ENCODE peak calls at places on chromosomes 5 and 9, in seven cellular contexts. V, I, B, S, H, U and G are unnamed samples. For H4K20me1, the result is how much of the 10 kb centered on the place peaks cover.

GRCh38 chr5:44294492-44294891 is 94.7 kb downstream of the FGF10 start:
- DNase-seq in I (no peak), H (no peak), B (no peak), S (no peak), U (no peak), V (peak), G (no peak)

GRCh38 chr9:125631391-125632085 is 75.5 kb downstream of the MAPKAP1 start:
- DNase-seq in V (peak), S (peak), U (peak), B (peak), I (peak), H (peak), G (peak)

GRCh38 chr9:92506184-92506857 is 24.0 kb upstream of the ASPN start:
- DNase-seq in V (peak), B (no peak), U (no peak), H (peak), S (no peak), I (no peak), G (no peak)

GRCh38 chr5:31944683-31945445 is 229.3 kb downstream of the GOLPH3 start:
- DNase-seq in S (no peak), I (no peak), V (no peak), U (no peak), B (peak), H (no peak), G (no peak)

GRCh38 chr9:14203366-14204056 is 110.4 kb downstream of the NFIB start:
- DNase-seq in H (peak), U (no peak), I (no peak), V (peak), B (peak), S (no peak), G (no peak)

GRCh38 chr5:110734101-110734500 is 4.7 kb upstream of the SLC25A46 start:
- DNase-seq in H (no peak), U (no peak), V (no peak), B (no peak), S (no peak), I (no peak), G (no peak)

GRCh38 chr5:82619097-82619496 is 340.9 kb upstream of the RPS23 start:
- DNase-seq in H (no peak), U (no peak), B (no peak), I (no peak), V (no peak), S (no peak), G (no peak)

GRCh38 chr5:1733369-1733768 is 66.3 kb downstream of the MRPL36 start:
- DNase-seq in U (no peak), B (peak), V (no peak), S (no peak), H (no peak), I (no peak), G (no peak)

GRCh38 chr5:80438739-80439138 is 30.9 kb downstream of the ZFYVE16 start:
- DNase-seq in S (no peak), U (no peak), H (no peak), I (no peak), B (no peak), V (no peak), G (no peak)

GRCh38 chr9:133609311-133610098 is at the start of gene FAM163B:
- DNase-seq in H (peak), V (peak), B (peak), I (peak), U (peak), S (no peak), G (no peak)

GRCh38 chr5:160508780-160509361 is 87.2 kb downstream of the PTTG1 start:
- DNase-seq in S (peak), I (peak), B (peak), H (peak), V (peak), U (peak), G (peak)

GRCh38 chr9:83599071-83599470 is 23.9 kb upstream of the IDNK start:
- DNase-seq in B (peak), V (no peak), H (no peak), I (no peak), U (no peak), S (no peak), G (no peak)

GRCh38 chr9:88829276-88829675 is 162.0 kb upstream of the S1PR3 start:
- DNase-seq in B (no peak), V (no peak), U (no peak), S (no peak), I (no peak), H (no peak), G (no peak)

GRCh38 chr5:39526914-39527477 is 102.2 kb upstream of the DAB2 start:
- DNase-seq in V (peak), U (peak), I (peak), S (no peak), H (peak), B (no peak), G (no peak)

GRCh38 chr5:135398160-135398854 is 724 bp downstream of the MACROH2A1 start:
- DNase-seq in U (peak), I (peak), V (peak), H (peak), S (peak), B (peak), G (peak)

GRCh38 chr9:88641471-88642240 is 106.7 kb downstream of the NXNL2 start:
- DNase-seq in H (no peak), U (no peak), B (no peak), I (no peak), S (no peak), V (peak), G (no peak)

GRCh38 chr9:120017971-120018370 is 562.0 kb downstream of the CDK5RAP2 start:
- DNase-seq in S (no peak), I (no peak), V (no peak), B (no peak), H (no peak), U (no peak), G (no peak)

GRCh38 chr5:80463269-80463668 is 24.6 kb upstream of the FAM151B start:
- DNase-seq in H (no peak), V (no peak), U (no peak), S (no peak), I (no peak), B (no peak), G (no peak)

GRCh38 chr5:14501353-14502162 is 80.0 kb upstream of the OTULINL start:
- DNase-seq in V (peak), I (no peak), H (no peak), B (no peak), U (no peak), S (no peak), G (no peak)

GRCh38 chr9:92947268-92948031 is at the start of gene FGD3:
- DNase-seq in H (peak), S (no peak), B (peak), U (peak), V (peak), I (peak), G (no peak)

GRCh38 chr5:58922392-58923171 is 339.7 kb downstream of the RAB3C start:
- DNase-seq in B (no peak), V (peak), S (no peak), U (no peak), H (no peak), I (no peak), G (no peak)

GRCh38 chr9:122201641-122202040 is 27.1 kb downstream of the LHX6 start:
- DNase-seq in B (no peak), S (no peak), U (no peak), V (peak), H (no peak), I (no peak), G (no peak)

GRCh38 chr5:67478337-67478736 is 281.7 kb upstream of the CD180 start:
- DNase-seq in H (no peak), B (no peak), V (no peak), I (no peak), U (no peak), S (no peak), G (no peak)

GRCh38 chr9:129885018-129885669 is 49.9 kb downstream of the USP20 start:
- DNase-seq in V (peak), I (peak), H (no peak), B (no peak), U (peak), S (peak), G (peak)

GRCh38 chr9:136511670-136512592 is 29.1 kb upstream of the SEC16A start:
- DNase-seq in U (no peak), S (no peak), B (no peak), V (no peak), H (no peak), I (no peak), G (no peak)

GRCh38 chr5:130616161-130616560 is 548.9 kb downstream of the HINT1 start:
- DNase-seq in I (no peak), B (no peak), H (no peak), S (no peak), U (no peak), V (no peak), G (no peak)

GRCh38 chr5:116360008-116360853 is 214.4 kb downstream of the SEMA6A start:
- DNase-seq in B (peak), U (no peak), I (no peak), S (no peak), H (peak), V (no peak), G (peak)

GRCh38 chr5:16889203-16889971 is 46.7 kb downstream of the MYO10 start:
- DNase-seq in V (peak), U (peak), H (no peak), I (peak), S (no peak), B (no peak), G (no peak)

GRCh38 chr9:98819231-98819630 is 11.8 kb downstream of the GALNT12 start:
- DNase-seq in B (no peak), H (no peak), U (no peak), S (no peak), I (no peak), V (no peak), G (no peak)

GRCh38 chr9:127893392-127893791 is 6.0 kb downstream of the ST6GALNAC6 start:
- DNase-seq in B (no peak), I (no peak), S (no peak), V (no peak), H (no peak), U (no peak), G (no peak)

GRCh38 chr9:109683521-109683920 is 96.5 kb upstream of the PALM2AKAP2 start:
- DNase-seq in U (no peak), I (no peak), B (no peak), S (no peak), H (no peak), V (peak), G (no peak)

GRCh38 chr9:17906204-17906840 is 327.5 kb downstream of the SH3GL2 start:
- DNase-seq in U (peak), S (no peak), I (peak), B (peak), H (peak), V (peak), G (no peak)

GRCh38 chr9:76419782-76420380 is 25.7 kb upstream of the RFK start:
- DNase-seq in H (peak), S (peak), I (peak), V (peak), U (peak), B (peak), G (no peak)

GRCh38 chr5:2690293-2690692 is 61.2 kb downstream of the IRX2 start:
- DNase-seq in H (no peak), S (no peak), B (no peak), V (no peak), U (no peak), I (no peak), G (no peak)

GRCh38 chr5:141777711-141778110 is 95.7 kb upstream of the ARAP3 start:
- DNase-seq in V (no peak), U (no peak), S (no peak), H (no peak), I (no peak), B (no peak), G (no peak)

GRCh38 chr5:173327084-173327947 is 898 bp downstream of the STC2 start:
- DNase-seq in B (peak), H (peak), V (peak), I (peak), U (no peak), S (no peak), G (no peak)

GRCh38 chr5:126373621-126374416 is 49.4 kb upstream of the GRAMD2B start:
- DNase-seq in B (no peak), I (no peak), U (no peak), H (no peak), V (peak), S (no peak), G (no peak)

GRCh38 chr5:76291305-76292077 is 111.6 kb upstream of the IQGAP2 start:
- DNase-seq in I (no peak), B (no peak), V (no peak), H (no peak), U (peak), S (no peak), G (no peak)
- H3K4me2 ChIP-seq in I (no peak), B (no peak), V (no peak), H (no peak), U (no peak), S (no peak), G (no peak)

GRCh38 chr9:94173632-94174031 is 85.5 kb upstream of the ZNF169 start:
- DNase-seq in V (no peak), B (no peak), U (no peak), H (no peak), S (no peak), I (no peak), G (no peak)

GRCh38 chr9:94174164-94174563 is 84.9 kb upstream of the ZNF169 start:
- DNase-seq in S (no peak), I (no peak), H (no peak), B (no peak), V (no peak), U (no peak), G (no peak)

GRCh38 chr9:94175669-94176068 is 83.4 kb upstream of the ZNF169 start:
- DNase-seq in B (no peak), V (no peak), H (no peak), I (no peak), U (no peak), S (no peak), G (no peak)

GRCh38 chr9:94178927-94179326 is 80.2 kb upstream of the ZNF169 start:
- DNase-seq in V (no peak), B (no peak), H (no peak), U (no peak), S (no peak), I (no peak), G (no peak)

GRCh38 chr9:94176582-94176981 is 82.5 kb upstream of the ZNF169 start:
- DNase-seq in V (no peak), S (no peak), H (no peak), U (no peak), I (no peak), B (no peak), G (no peak)
- H4K20me1 ChIP-seq in V (under half), S (half or more), H (half or more), U (half or more), I (half or more), B (half or more), G (under half)

DNA sequence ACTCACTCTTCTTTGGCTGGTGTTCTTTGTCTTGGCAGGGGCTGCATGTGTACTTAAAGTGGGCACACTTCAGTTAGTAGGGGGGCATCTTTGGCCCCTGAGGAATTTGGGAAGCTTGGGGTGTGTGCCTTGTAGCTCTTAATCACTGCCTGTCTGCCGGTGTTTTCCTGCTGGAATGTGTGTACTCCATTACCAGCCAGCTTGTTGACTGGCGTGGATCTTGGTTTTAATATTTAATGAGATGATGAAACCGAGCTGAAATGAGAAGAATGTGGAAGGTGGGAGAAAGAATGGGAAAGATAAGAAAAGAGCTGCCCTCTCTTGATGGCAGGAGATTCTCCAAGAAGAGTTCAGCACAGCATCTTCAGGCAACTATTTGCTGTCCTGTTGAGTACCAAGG is 149.1 kb downstream of the DOCK2 start:
- DNase-seq in V (peak), S (no peak), B (no peak), U (no peak), I (no peak), H (no peak), G (no peak)
- TF ChIP-seq EZH2phosphoT487 in V (no peak), S (no peak), B (no peak), U (no peak), I (no peak), H (no peak), G (no peak)

GRCh38 chr9:40911647-40912046 is 216.8 kb downstream of the FOXD4L6 start:
- DNase-seq in I (no peak), U (no peak), V (no peak), H (no peak), S (no peak), B (no peak), G (no peak)

GRCh38 chr9:40909821-40910220 is 218.7 kb downstream of the FOXD4L6 start:
- DNase-seq in I (no peak), H (no peak), V (no peak), U (no peak), B (no peak), S (no peak), G (no peak)

GRCh38 chr9:40914772-40915659 is 213.5 kb downstream of the FOXD4L6 start:
- DNase-seq in B (no peak), S (no peak), U (no peak), V (no peak), H (no peak), I (no peak), G (no peak)

GRCh38 chr9:40913096-40913719 is 215.3 kb downstream of the FOXD4L6 start:
- DNase-seq in S (no peak), B (no peak), U (no peak), V (no peak), H (no peak), I (no peak), G (no peak)

DNA sequence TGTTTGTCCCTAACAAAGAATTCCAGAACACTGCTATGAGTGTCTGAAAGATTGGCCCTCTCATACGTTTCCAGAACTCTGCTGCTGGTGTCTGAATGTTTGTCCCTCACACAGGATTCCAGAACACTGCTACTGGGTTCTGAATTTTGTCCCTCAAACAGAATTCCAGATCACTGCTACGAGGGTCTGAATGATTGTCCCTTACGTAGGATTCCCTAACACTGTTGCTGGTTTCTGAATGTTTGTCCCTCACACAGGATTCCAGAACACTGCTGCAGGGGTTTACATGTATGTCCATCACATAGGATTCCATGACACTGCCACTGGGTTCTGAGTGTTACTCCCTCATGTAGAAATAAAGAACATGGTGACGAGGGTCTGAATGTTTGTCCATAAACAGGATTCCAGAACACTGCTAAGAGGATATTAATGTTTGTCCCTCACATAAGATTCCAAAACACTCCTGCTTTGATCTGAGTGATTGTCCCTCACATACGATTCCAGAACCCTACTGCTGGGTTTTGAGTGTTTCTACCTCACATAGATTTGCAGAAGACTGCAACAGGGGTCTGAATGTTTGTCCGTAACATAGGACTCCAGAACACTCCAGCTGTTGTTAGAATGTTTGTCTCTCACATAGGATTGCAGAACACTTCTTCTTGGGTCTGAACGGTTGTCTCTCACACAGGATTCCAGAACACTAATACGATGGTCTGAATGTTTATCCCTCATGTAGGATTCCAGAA is 214.4 kb downstream of the FOXD4L6 start:
- DNase-seq in U (no peak), H (no peak), V (no peak), S (no peak), I (no peak), B (no peak), G (no peak)
- H3K4me2 ChIP-seq in U (no peak), H (no peak), V (no peak), S (no peak), I (no peak), B (no peak), G (no peak)

GRCh38 chr5:170184007-170184687 is 48.6 kb upstream of the C5orf58 start:
- DNase-seq in V (peak), U (peak), I (peak), H (peak), S (peak), B (peak), G (peak)
- H4K20me1 ChIP-seq in V (under half), U (under half), I (under half), H (under half), S (under half), B (under half), G (under half)